ENCODE peak calls at places on chromosomes 16 and 17, in five cellular contexts. Y, A, D, Z and J are unnamed samples.

GRCh38 chr16:76882105-76882504 is 308.9 kb upstream of the MON1B start:
- DNase-seq in Y (no peak), A (no peak), D (no peak), Z (no peak), J (no peak)

GRCh38 chr17:1800240-1800639 is 29.5 kb downstream of the SMYD4 start:
- DNase-seq in Y (no peak), A (no peak), D (no peak), Z (no peak), J (no peak)

GRCh38 chr16:31707743-31708335 is 165.8 kb upstream of the ZNF267 start:
- DNase-seq in Y (no peak), A (no peak), D (no peak), Z (no peak), J (peak)

GRCh38 chr16:51357839-51358238 is 206.8 kb upstream of the SALL1 start:
- DNase-seq in Y (no peak), A (no peak), D (no peak), Z (no peak), J (no peak)

GRCh38 chr17:60941028-60941427 is 263.4 kb downstream of the BCAS3 start:
- DNase-seq in Y (no peak), A (peak), D (peak), Z (peak), J (no peak)

GRCh38 chr16:77789646-77790370 is 1.4 kb downstream of the VAT1L start:
- DNase-seq in Y (peak), A (no peak), D (no peak), Z (no peak), J (peak)

GRCh38 chr16:74190292-74190691 is 106.3 kb upstream of the PSMD7 start:
- DNase-seq in Y (no peak), A (no peak), D (no peak), Z (no peak), J (no peak)

GRCh38 chr16:27318399-27319256 is 4.9 kb downstream of the IL4R start:
- DNase-seq in Y (no peak), A (peak), D (no peak), Z (no peak), J (no peak)

GRCh38 chr17:76138234-76138895 is 2.7 kb downstream of the FOXJ1 start:
- DNase-seq in Y (peak), A (no peak), D (no peak), Z (no peak), J (peak)

GRCh38 chr16:83110221-83110768 is 483.5 kb downstream of the CDH13 start:
- DNase-seq in Y (no peak), A (no peak), D (no peak), Z (no peak), J (no peak)

GRCh38 chr17:38539386-38539785 is 66.4 kb downstream of the SRCIN1 start:
- DNase-seq in Y (no peak), A (no peak), D (no peak), Z (no peak), J (no peak)

DNA sequence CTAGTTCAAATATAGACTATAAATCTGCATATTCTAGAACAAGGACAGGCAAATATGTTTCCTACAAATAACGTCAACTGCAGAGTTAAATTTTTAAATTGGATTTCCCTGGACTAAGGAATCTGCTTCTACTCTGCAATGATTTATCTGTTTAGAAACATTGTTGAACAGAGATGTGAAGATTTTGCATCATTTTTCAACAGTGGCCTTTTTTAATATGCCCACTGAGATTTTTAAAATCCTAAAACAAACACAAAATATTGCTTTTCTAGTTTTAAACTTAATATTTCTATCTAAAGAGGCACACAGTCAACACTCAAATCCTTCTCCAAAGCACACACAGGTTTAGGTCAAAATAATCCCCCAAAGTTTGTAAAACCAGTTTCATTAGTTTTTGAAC is 23.7 kb upstream of the PMP22 start:
- DNase-seq in Y (no peak), A (no peak), D (no peak), Z (no peak), J (no peak)
- H3K4me3 ChIP-seq in Y (no peak), A (no peak), D (no peak), Z (no peak), J (no peak)

GRCh38 chr17:43368740-43369506 is 29.9 kb upstream of the ARL4D start:
- DNase-seq in Y (peak), A (peak), D (peak), Z (peak), J (peak)
- H3K4me3 ChIP-seq in Y (peak), A (peak), D (peak), Z (peak), J (peak)

DNA sequence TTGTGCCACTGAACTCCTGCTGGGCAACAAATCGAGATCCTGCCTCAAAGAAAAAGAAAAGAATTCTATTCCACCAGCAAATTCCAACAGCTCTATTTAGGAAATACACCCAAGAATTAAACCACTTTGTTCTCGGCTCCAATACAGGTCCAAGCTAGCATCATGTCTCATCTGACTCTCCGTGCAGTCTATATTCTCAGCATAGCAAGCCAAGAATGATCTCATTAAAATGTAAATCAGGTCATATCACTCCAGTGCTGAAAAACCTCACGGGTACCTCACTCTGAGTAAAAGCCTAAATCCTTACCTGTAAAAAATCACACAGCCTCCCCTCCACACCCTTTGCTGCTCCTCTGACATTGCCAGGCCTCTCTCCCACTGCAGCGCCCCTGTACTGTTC is 23.9 kb downstream of the UBE2G1 start:
- DNase-seq in Y (no peak), A (no peak), D (no peak), Z (no peak), J (peak)
- H3K4me3 ChIP-seq in Y (no peak), A (no peak), D (no peak), Z (no peak), J (no peak)

DNA sequence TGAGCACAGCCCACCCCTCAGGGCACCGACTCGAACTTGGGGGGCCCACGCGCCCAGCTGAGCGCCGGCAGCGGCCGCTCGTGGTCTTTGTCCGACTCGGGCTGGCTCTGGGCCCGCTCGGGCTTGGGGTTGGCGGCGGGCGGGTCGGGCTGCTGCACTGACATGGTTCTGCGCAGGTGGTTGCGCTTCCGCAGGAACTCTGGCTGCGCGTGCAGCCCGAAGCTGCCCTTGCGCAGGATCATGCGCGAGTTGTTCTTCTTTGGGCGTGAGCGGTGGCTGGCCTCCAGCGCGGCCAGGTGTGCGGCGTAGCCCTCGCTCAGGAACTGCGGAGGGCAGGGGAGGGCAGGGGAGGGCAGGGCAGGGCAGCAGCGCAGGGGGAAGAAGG is 11.1 kb downstream of the PIMREG start:
- DNase-seq in Y (peak), A (no peak), D (peak), Z (no peak), J (peak)
- H3K4me3 ChIP-seq in Y (peak), A (peak), D (no peak), Z (no peak), J (peak)

GRCh38 chr16:2471653-2472487 is 773 bp downstream of the NTN3 start:
- DNase-seq in Y (peak), A (no peak), D (no peak), Z (no peak), J (no peak)

GRCh38 chr16:2470603-2471015 is 488 bp upstream of the NTN3 start:
- DNase-seq in Y (no peak), A (no peak), D (no peak), Z (no peak), J (no peak)

GRCh38 chr16:2472488-2472864 is 1.4 kb downstream of the NTN3 start:
- DNase-seq in Y (no peak), A (no peak), D (no peak), Z (no peak), J (no peak)

GRCh38 chr16:2470234-2470601 is 879 bp upstream of the NTN3 start:
- DNase-seq in Y (no peak), A (no peak), D (no peak), Z (no peak), J (no peak)

GRCh38 chr16:2471016-2471652 is at the start of gene NTN3:
- DNase-seq in Y (peak), A (no peak), D (no peak), Z (no peak), J (peak)
- H3K4me3 ChIP-seq in Y (peak), A (peak), D (no peak), Z (no peak), J (peak)

GRCh38 chr17:42673885-42674754 is 2.7 kb downstream of the PLEKHH3 start:
- DNase-seq in Y (peak), A (peak), D (peak), Z (peak), J (peak)

GRCh38 chr17:42673266-42673884 is 3.4 kb downstream of the PLEKHH3 start:
- DNase-seq in Y (no peak), A (no peak), D (no peak), Z (no peak), J (no peak)

GRCh38 chr17:42670199-42670924 is 6.4 kb downstream of the PLEKHH3 start:
- DNase-seq in Y (peak), A (no peak), D (no peak), Z (no peak), J (peak)

GRCh38 chr17:42670925-42671657 is 5.7 kb downstream of the PLEKHH3 start:
- DNase-seq in Y (no peak), A (no peak), D (no peak), Z (no peak), J (no peak)

DNA sequence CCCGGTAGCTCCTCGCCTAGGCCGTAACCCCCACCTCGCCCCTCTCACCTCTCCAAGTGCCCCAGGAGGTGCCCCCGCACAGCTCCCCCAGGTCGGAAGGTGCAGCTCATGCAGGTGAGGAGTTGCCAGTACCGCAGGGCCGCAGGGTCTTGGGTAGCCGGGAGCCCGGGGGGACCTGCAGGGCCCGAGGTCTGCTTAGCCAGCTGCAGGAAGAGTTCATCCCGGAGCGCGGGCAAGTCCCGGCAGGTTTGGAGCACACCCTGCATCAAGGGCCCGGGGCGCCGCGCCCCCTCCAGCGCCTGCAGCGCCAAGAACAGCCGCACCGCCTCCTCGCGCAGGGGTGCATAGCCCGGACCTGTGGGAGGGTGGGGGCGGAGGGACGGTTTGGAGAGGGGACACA is 4.8 kb downstream of the PLEKHH3 start:
- DNase-seq in Y (no peak), A (no peak), D (no peak), Z (no peak), J (peak)
- H3K4me3 ChIP-seq in Y (no peak), A (no peak), D (no peak), Z (no peak), J (peak)

GRCh38 chr17:55911186-55911585 is 160.3 kb downstream of the PCTP start:
- DNase-seq in Y (no peak), A (no peak), D (no peak), Z (no peak), J (peak)
- H3K4me3 ChIP-seq in Y (no peak), A (no peak), D (no peak), Z (no peak), J (no peak)

GRCh38 chr16:15952265-15952711 is 2.9 kb downstream of the ABCC1 start:
- DNase-seq in Y (no peak), A (peak), D (peak), Z (no peak), J (no peak)
- H3K4me3 ChIP-seq in Y (no peak), A (no peak), D (no peak), Z (peak), J (no peak)